ENCODE peak calls at places on chromosomes 6 and 20, in four cellular contexts. One of them, this sample, is unnamed.
A peak's percentile ranks its signal among the peaks of the same experiment; 100 is the strongest.

GRCh38 chr20:38321959-38322598 is 18.1 kb downstream of the BPI start:
- DNase-seq in SW480: peak; percentile 76
- DNase-seq in kidney glomerular epithelial cell: peak; percentile 23
- DNase-seq in stimulated activated naive CD8-positive, alpha-beta T cell treated with anti-CD3 and anti-CD28 coated beads, Interleukin-15, Interleukin-2, amounts not matched to agents 100 U/mL and 50 U/mL, for 24 hours: no peak
- DNase-seq in this sample: peak; percentile 10

GRCh38 chr6:108758884-108759283 is 89.3 kb upstream of the ARMC2 start:
- DNase-seq in SW480: no peak
- DNase-seq in kidney glomerular epithelial cell: no peak
- DNase-seq in stimulated activated naive CD8-positive, alpha-beta T cell treated with anti-CD3 and anti-CD28 coated beads, Interleukin-15, Interleukin-2, amounts not matched to agents 100 U/mL and 50 U/mL, for 24 hours: no peak
- DNase-seq in this sample: no peak

GRCh38 chr6:155418017-155418749 is 37.5 kb downstream of the NOX3 start:
- DNase-seq in SW480: no peak
- DNase-seq in kidney glomerular epithelial cell: no peak
- DNase-seq in stimulated activated naive CD8-positive, alpha-beta T cell treated with anti-CD3 and anti-CD28 coated beads, Interleukin-15, Interleukin-2, amounts not matched to agents 100 U/mL and 50 U/mL, for 24 hours: peak; percentile 61
- DNase-seq in this sample: no peak

GRCh38 chr20:3218307-3218988 is 9.2 kb downstream of the ITPA start:
- DNase-seq in SW480: no peak
- DNase-seq in kidney glomerular epithelial cell: no peak
- DNase-seq in stimulated activated naive CD8-positive, alpha-beta T cell treated with anti-CD3 and anti-CD28 coated beads, Interleukin-15, Interleukin-2, amounts not matched to agents 100 U/mL and 50 U/mL, for 24 hours: peak; percentile 88
- DNase-seq in this sample: peak; percentile 59

GRCh38 chr6:91634791-91635190 is 1047.9 kb upstream of the MAP3K7 start:
- DNase-seq in SW480: no peak
- DNase-seq in kidney glomerular epithelial cell: no peak
- DNase-seq in stimulated activated naive CD8-positive, alpha-beta T cell treated with anti-CD3 and anti-CD28 coated beads, Interleukin-15, Interleukin-2, amounts not matched to agents 100 U/mL and 50 U/mL, for 24 hours: no peak
- DNase-seq in this sample: no peak

GRCh38 chr20:56460459-56460858 is 8.0 kb upstream of the RTF2 start:
- DNase-seq in SW480: no peak
- DNase-seq in kidney glomerular epithelial cell: no peak
- DNase-seq in stimulated activated naive CD8-positive, alpha-beta T cell treated with anti-CD3 and anti-CD28 coated beads, Interleukin-15, Interleukin-2, amounts not matched to agents 100 U/mL and 50 U/mL, for 24 hours: no peak
- DNase-seq in this sample: no peak

GRCh38 chr6:26021350-26022165 is 59.0 kb downstream of the TRIM38 start:
- DNase-seq in SW480: peak; percentile 93
- DNase-seq in kidney glomerular epithelial cell: peak; percentile 83
- DNase-seq in stimulated activated naive CD8-positive, alpha-beta T cell treated with anti-CD3 and anti-CD28 coated beads, Interleukin-15, Interleukin-2, amounts not matched to agents 100 U/mL and 50 U/mL, for 24 hours: peak; percentile 89
- DNase-seq in this sample: peak; percentile 98

GRCh38 chr6:168607272-168608112 is 166.5 kb downstream of the SMOC2 start:
- DNase-seq in SW480: peak; percentile 9
- DNase-seq in kidney glomerular epithelial cell: peak; percentile 9
- DNase-seq in stimulated activated naive CD8-positive, alpha-beta T cell treated with anti-CD3 and anti-CD28 coated beads, Interleukin-15, Interleukin-2, amounts not matched to agents 100 U/mL and 50 U/mL, for 24 hours: no peak
- DNase-seq in this sample: no peak

GRCh38 chr20:60037120-60037499 is 78.9 kb downstream of the CDH26 start:
- DNase-seq in SW480: peak; percentile 27
- DNase-seq in kidney glomerular epithelial cell: peak; percentile 10
- DNase-seq in stimulated activated naive CD8-positive, alpha-beta T cell treated with anti-CD3 and anti-CD28 coated beads, Interleukin-15, Interleukin-2, amounts not matched to agents 100 U/mL and 50 U/mL, for 24 hours: no peak
- DNase-seq in this sample: no peak

GRCh38 chr6:105753184-105754097 is 332.7 kb upstream of the PRDM1 start:
- DNase-seq in SW480: peak; percentile 8
- DNase-seq in kidney glomerular epithelial cell: no peak
- DNase-seq in stimulated activated naive CD8-positive, alpha-beta T cell treated with anti-CD3 and anti-CD28 coated beads, Interleukin-15, Interleukin-2, amounts not matched to agents 100 U/mL and 50 U/mL, for 24 hours: no peak
- DNase-seq in this sample: no peak

GRCh38 chr6:19995575-19996257 is 158.5 kb downstream of the ID4 start:
- DNase-seq in SW480: no peak
- DNase-seq in kidney glomerular epithelial cell: no peak
- DNase-seq in stimulated activated naive CD8-positive, alpha-beta T cell treated with anti-CD3 and anti-CD28 coated beads, Interleukin-15, Interleukin-2, amounts not matched to agents 100 U/mL and 50 U/mL, for 24 hours: no peak
- DNase-seq in this sample: no peak

GRCh38 chr6:26271640-26272090 is 93.3 kb upstream of the BTN3A2 start:
- DNase-seq in SW480: no peak
- DNase-seq in kidney glomerular epithelial cell: no peak
- DNase-seq in stimulated activated naive CD8-positive, alpha-beta T cell treated with anti-CD3 and anti-CD28 coated beads, Interleukin-15, Interleukin-2, amounts not matched to agents 100 U/mL and 50 U/mL, for 24 hours: no peak
- DNase-seq in this sample: no peak

GRCh38 chr20:34585019-34585418 is 26.5 kb downstream of the MAP1LC3A start:
- DNase-seq in SW480: no peak
- DNase-seq in kidney glomerular epithelial cell: no peak
- DNase-seq in stimulated activated naive CD8-positive, alpha-beta T cell treated with anti-CD3 and anti-CD28 coated beads, Interleukin-15, Interleukin-2, amounts not matched to agents 100 U/mL and 50 U/mL, for 24 hours: no peak
- DNase-seq in this sample: no peak

GRCh38 chr20:59932616-59933295 is 681 bp downstream of the SYCP2 start:
- DNase-seq in SW480: no peak
- DNase-seq in kidney glomerular epithelial cell: no peak
- DNase-seq in stimulated activated naive CD8-positive, alpha-beta T cell treated with anti-CD3 and anti-CD28 coated beads, Interleukin-15, Interleukin-2, amounts not matched to agents 100 U/mL and 50 U/mL, for 24 hours: no peak
- DNase-seq in this sample: no peak

GRCh38 chr6:47072667-47073066 is 30.5 kb upstream of the ADGRF1 start:
- DNase-seq in SW480: no peak
- DNase-seq in kidney glomerular epithelial cell: no peak
- DNase-seq in stimulated activated naive CD8-positive, alpha-beta T cell treated with anti-CD3 and anti-CD28 coated beads, Interleukin-15, Interleukin-2, amounts not matched to agents 100 U/mL and 50 U/mL, for 24 hours: no peak
- DNase-seq in this sample: no peak

GRCh38 chr6:147906361-147906760 is 397.9 kb downstream of the SAMD5 start:
- DNase-seq in SW480: no peak
- DNase-seq in kidney glomerular epithelial cell: no peak
- DNase-seq in stimulated activated naive CD8-positive, alpha-beta T cell treated with anti-CD3 and anti-CD28 coated beads, Interleukin-15, Interleukin-2, amounts not matched to agents 100 U/mL and 50 U/mL, for 24 hours: no peak
- DNase-seq in this sample: no peak

This sample was measured in DND-41.